ENCODE peak calls at places on chromosomes 13 and 19, in eight cellular contexts. Z, C, I, T, D, Q, J and M are unnamed samples.

GRCh38 chr13:92745233-92745632 is 481.4 kb upstream of the GPC6 start:
- DNase-seq in C (no peak), D (no peak), T (no peak), J (no peak), Q (no peak), Z (no peak), I (no peak), M (no peak)

GRCh38 chr13:113024466-113024865 is 55.5 kb downstream of the MCF2L start:
- DNase-seq in I (no peak), T (no peak), J (no peak), Q (no peak), Z (no peak), D (no peak), C (no peak), M (no peak)

GRCh38 chr13:21707586-21707985 is 36.7 kb downstream of the FGF9 start:
- DNase-seq in I (no peak), D (no peak), T (no peak), J (no peak), C (no peak), Q (no peak), Z (no peak), M (no peak)

GRCh38 chr13:27917121-27917947 is 2.5 kb upstream of the PDX1 start:
- DNase-seq in Q (no peak), J (no peak), D (no peak), T (no peak), C (peak), I (no peak), Z (no peak), M (no peak)

GRCh38 chr19:12946092-12946845 is 607 bp downstream of the RAD23A start:
- DNase-seq in Z (peak), D (no peak), J (no peak), I (peak), T (peak), Q (peak), C (peak), M (no peak)

GRCh38 chr19:47729468-47729798 is 15.9 kb upstream of the NOP53 start:
- DNase-seq in J (no peak), I (no peak), Z (peak), C (peak), Q (peak), T (peak), D (no peak), M (no peak)

GRCh38 chr13:80235559-80236296 is 105.2 kb downstream of the SPRY2 start:
- DNase-seq in T (no peak), D (no peak), J (no peak), Q (no peak), C (peak), Z (no peak), I (no peak), M (peak)

GRCh38 chr13:20174656-20175405 is 14.0 kb upstream of the GJA3 start:
- DNase-seq in I (peak), Z (peak), D (no peak), Q (peak), C (no peak), J (peak), T (peak), M (no peak)

GRCh38 chr13:32075150-32075851 is 43.7 kb downstream of the FRY start:
- DNase-seq in D (no peak), C (no peak), Q (no peak), Z (no peak), T (no peak), I (no peak), J (no peak), M (no peak)

GRCh38 chr13:52652980-52653303 is 306 bp downstream of the SUGT1 start:
- DNase-seq in J (no peak), T (no peak), I (no peak), Q (no peak), C (no peak), D (no peak), Z (no peak), M (no peak)

GRCh38 chr19:42555317-42555716 is 27.0 kb upstream of the CEACAM1 start:
- DNase-seq in C (peak), I (no peak), Z (no peak), J (no peak), Q (no peak), T (no peak), D (no peak), M (no peak)

GRCh38 chr13:113845055-113845454 is 18.8 kb downstream of the GAS6 start:
- DNase-seq in Z (no peak), C (no peak), I (no peak), D (no peak), T (peak), J (no peak), Q (no peak), M (no peak)

GRCh38 chr13:21825186-21825585 is 154.3 kb downstream of the FGF9 start:
- DNase-seq in J (no peak), D (no peak), C (no peak), I (no peak), Q (no peak), Z (peak), T (no peak), M (no peak)

DNA sequence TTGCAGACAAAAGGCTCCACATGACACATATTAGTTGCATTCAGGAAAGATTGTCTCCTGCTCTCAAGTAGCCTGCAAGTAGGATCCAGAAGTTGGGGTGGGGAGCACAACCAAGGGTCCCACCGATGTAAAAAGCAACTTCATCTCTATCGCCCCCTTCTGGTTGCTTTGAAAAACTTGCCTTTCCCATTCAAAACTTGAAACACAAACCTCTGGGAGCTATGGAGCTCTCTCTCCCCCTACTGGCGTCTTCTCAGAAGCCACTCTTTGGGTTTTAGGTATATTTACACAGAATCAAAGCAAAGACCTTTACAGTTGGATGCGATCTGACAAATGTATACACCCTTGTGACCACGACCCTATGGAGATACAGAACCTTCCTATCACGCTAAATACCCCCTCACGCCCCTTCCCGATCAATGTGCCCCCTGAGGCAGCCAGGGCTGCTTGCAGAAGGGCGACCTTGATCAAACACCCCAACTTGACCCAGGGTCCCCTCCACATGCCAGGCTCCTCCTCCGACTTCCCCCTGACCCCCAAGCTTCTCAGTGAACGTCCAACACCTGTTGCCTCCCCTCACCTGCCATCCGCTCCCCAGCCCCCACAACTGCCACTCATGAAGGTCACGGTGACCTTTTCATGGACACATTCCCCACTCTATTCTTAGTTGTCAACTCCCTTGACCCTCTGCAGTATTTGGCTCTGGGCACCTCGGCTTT is 10.1 kb downstream of the NOSIP start:
- DNase-seq in C (peak), Z (peak), J (peak), I (peak), T (no peak), D (peak), Q (no peak), M (peak)
- H3K27ac ChIP-seq in C (no peak), Z (no peak), J (no peak), I (no peak), T (peak), D (peak), Q (peak), M (no peak)

DNA sequence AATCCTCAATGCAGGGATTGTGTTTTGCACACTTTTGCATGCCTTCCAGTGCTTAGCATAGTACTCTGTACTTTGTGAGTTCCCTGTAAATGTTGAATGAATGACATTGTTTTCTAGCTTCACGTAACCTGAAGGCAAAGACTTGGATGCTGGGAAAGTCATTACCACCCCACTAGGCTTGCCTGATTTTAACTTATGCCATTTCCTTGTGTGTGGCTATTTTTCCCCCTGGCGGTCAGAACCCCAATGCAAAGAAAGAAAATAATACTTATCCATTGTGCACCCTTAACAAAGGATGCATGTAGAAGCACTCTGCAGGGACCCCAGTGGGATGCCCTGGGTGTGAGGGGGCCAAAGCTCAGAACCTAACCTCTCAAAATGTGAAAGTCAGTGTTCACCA is 1.2 kb upstream of the ENOX1 start:
- DNase-seq in C (peak), Q (no peak), I (no peak), J (no peak), D (no peak), Z (peak), T (no peak), M (no peak)
- H3K27ac ChIP-seq in C (no peak), Q (no peak), I (no peak), J (no peak), D (no peak), Z (no peak), T (no peak), M (peak)

GRCh38 chr19:40365010-40365409 is 16.5 kb downstream of the PLD3 start:
- DNase-seq in Z (no peak), Q (no peak), C (no peak), J (no peak), D (no peak), T (no peak), I (no peak), M (no peak)
- H3K27ac ChIP-seq in Z (no peak), Q (no peak), C (no peak), J (no peak), D (no peak), T (no peak), I (no peak), M (no peak)

DNA sequence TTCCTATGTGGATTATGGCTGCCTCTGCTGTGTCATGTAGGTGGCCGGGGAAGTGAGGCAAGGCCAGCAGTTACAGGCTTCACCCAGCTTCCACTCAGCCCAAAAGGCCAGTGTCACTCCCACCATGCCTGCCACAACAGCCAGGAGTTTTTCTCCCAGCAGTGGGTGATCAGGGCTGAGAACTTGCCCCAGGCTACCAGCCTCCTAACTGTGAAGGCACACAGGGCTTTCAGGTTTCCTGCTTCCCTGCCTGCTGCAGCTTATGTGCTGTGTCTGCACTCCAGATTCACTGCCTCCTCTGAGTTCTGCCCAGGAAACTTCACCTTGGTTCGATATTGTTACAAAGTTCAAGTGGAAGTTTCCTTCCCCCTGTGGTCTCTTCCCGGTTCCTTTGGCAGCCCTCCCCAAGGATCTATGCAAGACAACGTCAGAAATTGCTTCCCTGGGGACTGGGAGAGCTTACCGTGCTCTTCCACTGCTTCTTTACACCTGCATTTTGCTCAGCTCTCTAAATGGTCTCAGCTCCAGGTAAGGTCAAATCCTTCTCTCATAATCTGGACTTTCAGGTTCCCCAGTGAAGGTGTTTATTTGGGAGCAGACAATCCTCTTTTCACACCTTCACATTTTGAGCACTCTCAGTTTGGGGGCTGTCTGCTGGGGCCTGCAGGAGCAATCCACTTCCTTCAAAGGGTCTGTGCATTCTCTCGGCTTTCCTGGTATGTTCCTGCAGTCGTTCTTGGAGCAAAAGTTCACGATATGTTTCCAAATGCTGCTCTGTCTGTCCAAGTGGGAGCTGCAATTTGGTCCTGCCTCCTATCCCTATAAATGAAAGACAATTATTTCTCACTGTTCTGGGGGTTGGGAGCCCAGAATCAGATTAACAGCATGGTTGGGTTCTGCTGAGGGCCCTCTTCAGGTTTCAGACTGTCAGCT is 1730.1 kb upstream of the PRR20A start:
- DNase-seq in I (no peak), Z (no peak), D (no peak), C (no peak), T (no peak), Q (no peak), J (no peak), M (no peak)
- H3K27ac ChIP-seq in I (no peak), Z (no peak), D (no peak), C (no peak), T (no peak), Q (no peak), J (no peak), M (no peak)

GRCh38 chr13:44474122-44474910 is 100.7 kb downstream of the SERP2 start:
- DNase-seq in T (no peak), I (no peak), C (peak), D (no peak), J (no peak), Q (no peak), Z (peak), M (no peak)
- H3K27ac ChIP-seq in T (no peak), I (no peak), C (no peak), D (no peak), J (no peak), Q (peak), Z (no peak), M (no peak)

GRCh38 chr19:1156305-1156801 is 17.7 kb downstream of the SBNO2 start:
- DNase-seq in Q (no peak), D (no peak), J (no peak), T (peak), Z (no peak), C (no peak), I (no peak), M (no peak)

GRCh38 chr19:1156830-1157615 is 17.0 kb downstream of the SBNO2 start:
- DNase-seq in I (no peak), Q (no peak), D (no peak), J (no peak), T (peak), Z (no peak), C (no peak), M (no peak)

GRCh38 chr19:1159864-1160595 is 14.0 kb downstream of the SBNO2 start:
- DNase-seq in I (no peak), D (no peak), Z (no peak), T (no peak), J (no peak), Q (no peak), C (no peak), M (no peak)

GRCh38 chr19:1158885-1159448 is 15.1 kb downstream of the SBNO2 start:
- DNase-seq in C (no peak), I (no peak), Z (no peak), D (no peak), J (no peak), Q (no peak), T (no peak), M (no peak)

DNA sequence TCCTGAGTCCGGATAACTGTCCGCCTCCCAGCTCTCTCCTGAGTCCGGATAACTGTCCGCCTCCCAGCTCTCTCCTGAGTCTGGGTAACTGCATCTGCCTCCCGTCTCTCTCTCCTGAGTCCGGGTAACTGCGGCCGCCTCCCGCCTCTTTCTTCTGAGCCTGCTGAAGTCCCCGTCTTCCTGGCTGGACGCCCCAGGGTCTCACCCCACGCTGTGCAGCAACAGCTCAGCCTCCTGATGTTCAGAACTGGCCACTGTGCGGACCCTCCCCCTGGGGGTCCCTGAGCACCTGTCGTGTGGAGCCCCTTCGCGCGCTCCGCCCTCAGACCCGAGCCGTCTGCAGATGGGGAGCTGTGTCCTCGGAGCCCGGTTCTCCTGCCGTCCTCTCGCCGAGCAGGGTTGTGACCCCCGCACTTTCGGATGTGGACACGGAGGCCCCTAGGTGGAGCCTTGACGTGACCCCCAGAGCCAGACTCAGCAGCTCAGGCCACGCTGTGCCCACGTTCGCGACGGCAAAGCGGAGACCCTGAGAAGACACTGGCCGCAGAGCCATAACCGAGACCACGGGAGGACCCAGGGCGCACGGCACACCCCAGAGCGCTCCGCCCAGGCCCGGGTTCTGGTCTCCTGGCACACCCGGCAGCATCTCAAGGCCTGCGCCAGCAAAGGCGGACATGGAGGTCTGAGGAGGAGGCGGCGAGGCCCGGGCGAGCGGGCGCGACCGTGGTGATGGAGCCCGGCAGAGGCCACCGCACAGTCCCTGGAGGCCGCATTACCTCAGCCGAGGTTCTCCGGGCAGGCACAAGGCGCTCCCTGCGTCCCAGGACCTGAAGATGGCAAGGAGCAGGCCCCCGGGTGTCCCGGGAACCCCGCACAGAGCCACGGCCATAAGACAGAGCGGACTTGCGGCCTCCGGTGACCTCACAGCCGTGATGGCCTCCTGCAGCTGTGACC is 15.9 kb downstream of the SBNO2 start:
- DNase-seq in I (no peak), D (no peak), T (peak), Z (no peak), Q (no peak), C (no peak), J (no peak), M (no peak)
- H3K27ac ChIP-seq in I (no peak), D (no peak), T (no peak), Z (no peak), Q (peak), C (no peak), J (no peak), M (no peak)

GRCh38 chr19:14517446-14517839 is 754 bp downstream of the DNAJB1 start:
- DNase-seq in T (no peak), C (no peak), Q (no peak), Z (peak), D (peak), I (no peak), J (no peak), M (no peak)
- H3K27ac ChIP-seq in T (peak), C (no peak), Q (peak), Z (peak), D (peak), I (no peak), J (peak), M (peak)